ENCODE peak calls at places on chromosome 16, in six cellular contexts. X is HCT116, D is body of pancreas, K is adrenal gland, W is IMR-90, G is esophagus muscularis mucosa. V is an unnamed sample.

GRCh38 chr16:306911-307370 is 24.0 kb downstream of the PDIA2 start:
- DNase-seq in W (no peak), K (peak; percentile 60), X (no peak), G (no peak), D (no peak), V (no peak)

GRCh38 chr16:89193021-89193575 is 7.2 kb downstream of the SLC22A31 start:
- DNase-seq in D (peak; percentile 87), X (peak; percentile 94), K (peak; percentile 72), W (peak; percentile 86), G (no peak), V (no peak)

GRCh38 chr16:50295541-50296132 is 29.3 kb downstream of the ADCY7 start:
- DNase-seq in D (no peak), X (no peak), K (no peak), W (no peak), G (no peak), V (no peak)

GRCh38 chr16:69838417-69838990 is 76.4 kb downstream of the WWP2 start:
- DNase-seq in K (no peak), W (no peak), G (no peak), X (no peak), D (peak; percentile 74), V (no peak)

GRCh38 chr16:89355686-89356085 is 134.7 kb downstream of the ANKRD11 start:
- DNase-seq in D (no peak), X (no peak), W (no peak), K (no peak), G (no peak), V (no peak)

GRCh38 chr16:27208809-27209208 is 5.5 kb downstream of the KDM8 start:
- DNase-seq in X (no peak), G (no peak), D (peak; percentile 76), W (no peak), K (no peak), V (no peak)

GRCh38 chr16:14199624-14200023 is 128.5 kb downstream of the MRTFB start:
- DNase-seq in W (peak; percentile 27), X (no peak), D (no peak), G (no peak), K (no peak), V (no peak)

GRCh38 chr16:27319257-27319965 is 5.6 kb downstream of the IL4R start:
- DNase-seq in W (no peak), D (no peak), G (no peak), K (no peak), X (no peak), V (no peak)

GRCh38 chr16:53829186-53829747 is 125.3 kb downstream of the FTO start:
- DNase-seq in K (no peak), D (no peak), G (no peak), X (no peak), W (peak; percentile 71), V (no peak)

GRCh38 chr16:29977063-29977462 is 3.4 kb downstream of the TAOK2 start:
- DNase-seq in X (no peak), W (no peak), K (no peak), D (no peak), G (no peak), V (no peak)
- H3K27ac ChIP-seq in X (no peak overlapping the region), W (no peak overlapping the region), K (no peak overlapping the region), D (no peak overlapping the region), G (peak overlapping the region; percentile 88), V (no peak overlapping the region)

DNA sequence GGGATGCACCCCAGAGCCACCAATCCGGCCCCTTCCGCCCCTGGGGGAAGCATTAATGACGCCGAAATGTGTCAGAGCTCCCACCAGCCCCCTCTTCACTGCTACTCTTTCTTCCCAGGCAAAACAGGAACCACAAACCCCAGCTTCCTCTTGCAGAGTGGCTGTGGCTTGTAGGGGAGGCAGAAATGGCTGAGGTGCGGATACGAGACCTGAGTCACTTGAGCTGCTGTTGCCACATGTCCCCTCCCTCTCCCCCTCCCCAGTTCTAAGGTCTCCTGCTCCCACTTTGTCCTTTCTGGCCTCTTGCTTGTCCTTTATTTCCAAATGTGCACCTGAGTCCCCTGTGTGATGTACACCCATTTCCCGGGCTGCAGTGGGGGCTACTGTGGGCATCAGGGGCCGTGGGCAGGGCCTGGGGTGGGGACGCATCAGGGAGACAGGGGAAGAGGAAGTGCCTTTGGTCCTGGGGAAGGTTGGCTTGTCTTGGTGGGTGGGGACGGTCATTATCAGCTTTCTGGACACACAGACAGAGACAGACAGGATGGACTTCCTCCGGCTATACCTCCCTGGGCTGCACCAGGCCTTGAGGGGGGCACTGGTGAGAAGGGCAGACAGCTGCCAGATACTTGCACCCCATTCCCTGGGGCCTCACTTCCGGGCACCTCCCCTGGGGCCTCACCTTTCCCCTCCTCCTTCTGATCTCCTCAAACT is at the start of gene APOBR:
- DNase-seq in W (no peak), K (no peak), X (no peak), G (peak; percentile 93), D (no peak), V (no peak)
- H3K4me1 ChIP-seq in W (no peaks in the 10 kb centered on the region), K (peaks cover 12% of the 10 kb centered on the region), X (peaks cover 12% of the 10 kb centered on the region), G (peaks cover 8% of the 10 kb centered on the region), D (peaks cover 4% of the 10 kb centered on the region), V (no peaks in the 10 kb centered on the region)

DNA sequence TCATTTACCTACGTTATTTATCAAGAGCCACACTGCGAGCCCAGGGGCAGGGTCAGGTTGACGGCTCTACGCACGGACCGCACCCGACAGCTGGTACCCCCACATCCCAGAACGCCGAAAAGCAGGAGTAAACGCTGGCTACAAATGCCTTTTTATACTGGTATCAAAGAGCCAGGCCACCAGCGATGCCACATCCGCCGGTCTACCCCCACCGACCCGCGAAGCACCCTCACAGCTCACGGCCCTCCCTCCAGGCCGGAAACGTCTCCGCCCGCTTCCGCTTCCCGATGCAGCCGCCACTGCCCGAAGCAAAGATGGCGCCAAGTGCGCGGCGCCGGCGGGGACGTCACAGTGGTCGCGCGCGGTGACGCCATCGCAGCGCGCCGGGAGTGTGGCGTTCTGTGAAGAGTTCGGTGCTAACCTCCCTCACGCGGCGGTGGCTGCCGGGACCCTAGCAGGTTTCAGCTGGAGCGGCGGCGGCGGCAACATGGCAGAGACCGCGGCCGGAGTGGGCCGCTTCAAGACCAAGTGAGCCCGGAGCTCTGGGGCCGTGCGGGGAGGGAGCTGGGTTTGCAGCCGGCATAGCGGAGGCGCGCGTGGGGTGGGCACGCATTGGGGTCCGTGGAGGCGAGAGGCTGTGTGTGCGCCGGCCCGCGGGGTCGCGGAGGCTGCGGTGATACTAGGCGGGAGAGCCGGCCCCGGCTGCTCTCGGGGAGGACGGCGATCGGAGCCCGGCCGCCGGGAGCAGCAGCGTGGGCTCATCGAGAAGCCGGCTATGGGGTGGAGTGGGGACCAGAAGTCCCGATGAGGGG is at the start of gene TBL3:
- DNase-seq in G (peak; percentile 98), X (peak; percentile 83), K (peak; percentile 92), W (peak; percentile 92), D (peak; percentile 94), V (peak; percentile 85)
- TF ChIP-seq POLR2A in G (peak; percentile 89), X (peak; percentile 85), K (peak; percentile 89), W (peak; percentile 94), D (peak; percentile 95), V (peak; percentile 93)

DNA sequence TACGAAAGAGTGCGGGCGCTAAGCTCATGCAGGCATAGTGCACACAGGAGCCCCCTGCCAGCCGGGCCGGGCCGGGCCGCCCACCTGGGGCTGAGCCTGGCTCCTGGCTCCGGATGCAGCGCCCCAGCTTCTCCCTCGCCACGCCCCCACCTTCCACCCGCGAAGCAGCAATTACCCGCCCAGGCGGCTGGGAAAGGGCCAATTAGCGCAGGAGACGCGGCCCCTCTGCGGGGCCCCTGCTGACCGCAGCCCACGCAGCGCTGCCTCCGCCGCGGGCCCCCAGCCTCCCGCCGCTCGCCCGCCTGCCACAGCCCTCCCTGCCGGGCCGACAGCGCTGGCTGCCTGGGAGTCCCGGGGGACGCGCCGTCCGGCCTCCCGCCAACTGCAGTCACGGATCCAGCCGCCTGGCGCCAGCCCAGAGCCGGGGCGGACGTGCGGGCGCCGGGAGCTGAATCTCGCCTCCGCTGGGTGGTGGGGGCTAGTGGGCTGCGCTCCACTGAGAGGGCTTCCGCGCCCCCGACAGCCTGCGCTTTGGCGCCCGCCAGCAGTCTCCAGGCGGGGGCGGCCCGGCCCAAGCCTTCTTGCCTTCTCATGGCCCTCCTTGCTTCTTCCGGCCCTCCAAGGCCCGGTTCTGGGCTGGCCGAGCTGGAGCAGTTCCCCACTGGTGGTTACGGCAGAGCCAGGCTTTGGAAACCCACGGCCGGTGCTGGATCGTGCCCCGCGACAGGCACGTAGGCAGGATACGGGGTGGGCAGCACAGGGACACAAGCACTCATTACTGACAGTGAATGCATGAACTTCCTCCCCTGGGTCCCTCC is 14.9 kb upstream of the CBFB start:
- DNase-seq in D (peak; percentile 80), W (peak; percentile 46), X (no peak), K (peak; percentile 67), G (no peak), V (peak; percentile 65)
- H3K27ac ChIP-seq in D (peak overlapping the region; percentile 38), W (peak overlapping the region; percentile 14), X (peak overlapping the region; percentile 75), K (no peak overlapping the region), G (peak overlapping the region; percentile 69), V (peak overlapping the region; percentile 82)

GRCh38 chr16:68037820-68038597 is 14.9 kb downstream of the DUS2 start:
- DNase-seq in X (no peak), W (no peak), D (no peak), G (no peak), K (no peak), V (no peak)
- H3K4me1 ChIP-seq in X (peaks cover 7% of the 10 kb centered on the region), W (no peaks in the 10 kb centered on the region), D (no peaks in the 10 kb centered on the region), G (peaks cover 2% of the 10 kb centered on the region), K (no peaks in the 10 kb centered on the region), V (no peaks in the 10 kb centered on the region)

DNA sequence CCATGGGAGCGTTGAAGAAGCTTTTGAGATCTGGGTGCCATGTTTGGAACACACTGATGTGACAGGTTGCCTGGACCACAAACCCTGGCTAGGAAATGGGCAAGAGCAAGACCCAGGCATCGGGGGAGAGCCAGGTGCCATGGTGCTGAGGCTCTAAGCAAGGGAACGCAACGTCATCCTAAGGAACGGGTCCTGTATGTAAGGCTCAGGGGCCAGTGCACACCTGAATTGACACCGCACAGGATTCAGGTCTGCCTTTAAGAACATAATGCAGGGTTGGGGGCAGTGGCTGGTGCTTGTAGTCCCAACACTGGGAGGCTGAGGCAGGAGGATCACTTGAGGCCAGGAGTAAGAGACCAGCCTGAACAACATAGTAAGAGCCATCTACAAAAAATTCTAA is 10.8 kb downstream of the PSMD7 start:
- DNase-seq in K (no peak), X (no peak), G (no peak), D (no peak), W (no peak), V (no peak)
- TF ChIP-seq POLR2A in K (no peak), X (no peak), G (no peak), D (no peak), W (no peak), V (no peak)

DNA sequence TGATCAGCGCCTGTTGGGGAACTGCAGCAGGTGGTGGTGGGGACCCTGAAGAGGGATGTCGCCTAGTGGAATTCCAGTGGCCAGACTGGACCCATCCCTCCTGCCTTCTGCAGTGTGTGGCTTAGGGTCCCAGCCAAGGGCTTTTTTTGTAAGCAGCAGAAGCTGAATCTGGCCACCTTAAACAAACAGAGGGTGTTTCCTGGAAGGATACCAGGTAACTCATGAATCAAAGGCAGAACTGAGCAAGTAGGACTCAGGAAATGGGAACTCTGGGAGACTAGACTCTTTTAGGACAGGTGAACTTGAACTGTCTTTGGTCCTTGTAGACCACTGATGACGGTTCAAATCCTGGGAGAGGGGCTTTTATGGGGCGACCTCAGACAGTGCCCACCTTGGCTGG is 124.0 kb downstream of the ABCC6 start:
- DNase-seq in K (no peak), D (no peak), W (no peak), G (no peak), X (no peak), V (no peak)
- H3K27ac ChIP-seq in K (no peak overlapping the region), D (peak overlapping the region; percentile 59), W (no peak overlapping the region), G (peak overlapping the region; percentile 88), X (no peak overlapping the region), V (no peak overlapping the region)

V was measured in tibial nerve.